ENCODE peak calls at places on chromosomes 12 and 14, in seven cellular contexts. O is esophagus squamous epithelium, G is right lobe of liver, S is upper lobe of right lung, X is left ventricle myocardium inferior, R is PC-3, I is cardiac muscle cell. A is an unnamed sample.
A peak's percentile ranks its signal among the peaks of the same experiment; 100 is the strongest.

GRCh38 chr14:64540208-64541202 is at the start of gene HSPA2:
- DNase-seq in R (peak; percentile 100), G (peak; percentile 99), X (peak; percentile 99), S (peak; percentile 100), O (peak; percentile 92), I (peak; percentile 100), A (peak; percentile 98)

GRCh38 chr14:69355955-69356321 is 42.2 kb downstream of the ERH start:
- DNase-seq in R (peak; percentile 37), G (no peak), I (peak; percentile 25), O (no peak), S (no peak), X (no peak), A (no peak)

GRCh38 chr12:76611533-76611932 is 52.0 kb upstream of the OSBPL8 start:
- DNase-seq in G (no peak), S (no peak), R (peak; percentile 94), O (no peak), X (no peak), I (peak; percentile 77), A (no peak)

GRCh38 chr12:17528394-17528793 is 561.6 kb downstream of the RERGL start:
- DNase-seq in S (no peak), O (no peak), I (no peak), G (no peak), X (no peak), R (peak; percentile 4), A (no peak)

GRCh38 chr14:104107611-104108569 is 22.4 kb downstream of the ASPG start:
- DNase-seq in S (peak; percentile 68), O (no peak), X (peak; percentile 10), I (no peak), G (peak; percentile 15), R (peak; percentile 57), A (peak; percentile 65)

GRCh38 chr14:105527381-105528196 is 1.2 kb downstream of the TMEM121 start:
- DNase-seq in I (no peak), X (no peak), R (no peak), O (no peak), S (peak; percentile 63), G (peak; percentile 20), A (no peak)

GRCh38 chr12:120961604-120962486 is 16.5 kb upstream of the HNF1A start:
- DNase-seq in S (no peak), G (peak; percentile 73), O (no peak), I (no peak), R (no peak), X (peak; percentile 35), A (peak; percentile 87)

GRCh38 chr12:70638639-70639349 is 1.6 kb upstream of the PTPRB start:
- DNase-seq in I (no peak), S (no peak), G (no peak), X (no peak), O (no peak), R (peak; percentile 60), A (no peak)

GRCh38 chr12:53223391-53224267 is 8.4 kb downstream of the RARG start:
- DNase-seq in G (no peak), X (peak; percentile 42), O (no peak), I (peak; percentile 79), R (no peak), S (no peak), A (peak; percentile 39)

GRCh38 chr14:55411426-55412389 is at the start of gene ATG14:
- DNase-seq in S (peak; percentile 90), X (peak; percentile 85), O (peak; percentile 39), G (peak; percentile 82), R (peak; percentile 94), I (peak; percentile 86), A (peak; percentile 82)

GRCh38 chr12:132481771-132482745 is 7.9 kb upstream of the FBRSL1 start:
- DNase-seq in G (peak; percentile 21), R (no peak), X (no peak), I (no peak), O (no peak), S (no peak), A (no peak)

GRCh38 chr12:108268397-108268796 is 70.7 kb downstream of the CMKLR1 start:
- DNase-seq in O (no peak), G (no peak), S (no peak), R (no peak), I (no peak), X (no peak), A (no peak)

GRCh38 chr12:98595152-98595988 is 1.9 kb downstream of the SLC25A3 start:
- DNase-seq in S (no peak), I (peak; percentile 75), O (no peak), X (no peak), R (peak; percentile 70), G (no peak), A (no peak)

GRCh38 chr14:69839017-69839416 is 40.2 kb upstream of the SMOC1 start:
- DNase-seq in R (no peak), O (no peak), I (no peak), S (no peak), X (no peak), G (no peak), A (no peak)

GRCh38 chr12:24054411-24054810 is 104.9 kb upstream of the SOX5 start:
- DNase-seq in S (no peak), O (no peak), I (no peak), G (peak; percentile 28), R (no peak), X (no peak), A (peak; percentile 30)

GRCh38 chr14:88364710-88365413 is 20.6 kb upstream of the SPATA7 start:
- DNase-seq in O (no peak), S (no peak), X (no peak), R (no peak), I (no peak), G (no peak), A (no peak)

GRCh38 chr14:102055181-102055901 is 31.5 kb downstream of the HSP90AA1 start:
- DNase-seq in R (no peak), S (no peak), O (no peak), I (peak; percentile 86), X (no peak), G (no peak), A (peak; percentile 51)

GRCh38 chr12:56256326-56256960 is 1.7 kb downstream of the ANKRD52 start:
- DNase-seq in R (peak; percentile 30), G (no peak), S (no peak), O (no peak), X (no peak), I (peak; percentile 44), A (no peak)

GRCh38 chr12:111730420-111730819 is 36.3 kb upstream of the ALDH2 start:
- DNase-seq in S (no peak), I (no peak), R (no peak), X (no peak), O (no peak), G (no peak), A (no peak)

GRCh38 chr12:11875414-11875935 is 195.3 kb upstream of the BCL2L14 start:
- DNase-seq in G (no peak), O (no peak), S (no peak), R (peak; percentile 86), I (peak; percentile 26), X (no peak), A (no peak)

GRCh38 chr12:117321572-117321971 is 39.9 kb downstream of the NOS1 start:
- DNase-seq in X (no peak), O (no peak), R (peak; percentile 62), S (no peak), I (no peak), G (no peak), A (no peak)

GRCh38 chr12:47221256-47222023 is 141.7 kb upstream of the AMIGO2 start:
- DNase-seq in G (no peak), O (no peak), X (no peak), S (no peak), R (peak; percentile 75), I (no peak), A (no peak)

GRCh38 chr12:123761841-123762714 is at the start of gene DNAH10:
- DNase-seq in O (no peak), I (peak; percentile 29), G (peak; percentile 29), S (peak; percentile 73), X (no peak), R (no peak), A (peak; percentile 69)

GRCh38 chr14:85599939-85600338 is 70.0 kb downstream of the FLRT2 start:
- DNase-seq in X (no peak), I (peak; percentile 80), R (no peak), G (no peak), O (no peak), S (no peak), A (no peak)

GRCh38 chr14:99187858-99188257 is 84.1 kb downstream of the BCL11B start:
- DNase-seq in O (no peak), S (no peak), R (no peak), G (no peak), X (no peak), I (no peak), A (no peak)

GRCh38 chr12:77166711-77167110 is 101.3 kb upstream of the E2F7 start:
- DNase-seq in O (no peak), X (no peak), G (no peak), I (no peak), R (peak; percentile 4), S (no peak), A (no peak)

GRCh38 chr12:88391556-88391955 is 188.7 kb downstream of the KITLG start:
- DNase-seq in O (no peak), X (no peak), S (no peak), R (peak; percentile 62), G (no peak), I (peak; percentile 88), A (no peak)

GRCh38 chr14:91352101-91352500 is 65.5 kb downstream of the CCDC88C start:
- DNase-seq in G (no peak), X (peak; percentile 68), I (peak; percentile 45), R (no peak), O (no peak), S (peak; percentile 74), A (no peak)

GRCh38 chr12:64733857-64734256 is 25.3 kb downstream of the GNS start:
- DNase-seq in G (no peak), X (peak; percentile 66), O (no peak), I (no peak), R (peak; percentile 99), S (no peak), A (no peak)
- H3K4me1 ChIP-seq in G (no peaks in the 10 kb centered on the region), X (peaks cover 65% of the 10 kb centered on the region), O (no peaks in the 10 kb centered on the region), I (peaks cover 5% of the 10 kb centered on the region), R (peaks cover 22% of the 10 kb centered on the region), S (peaks cover 9% of the 10 kb centered on the region), A (no peaks in the 10 kb centered on the region)

GRCh38 chr14:96501746-96502620 is at the start of gene PAPOLA:
- DNase-seq in G (peak; percentile 94), X (peak; percentile 93), S (peak; percentile 98), O (peak; percentile 58), I (peak; percentile 97), R (peak; percentile 96), A (peak; percentile 97)
- TF ChIP-seq CTCF in G (peak; percentile 2), X (peak; percentile 44), S (no peak), O (peak; percentile 23), I (no peak), R (peak; percentile 15), A (no peak)

GRCh38 chr12:110536834-110537604 is 34.9 kb downstream of the RAD9B start:
- DNase-seq in R (no peak), G (no peak), O (no peak), X (no peak), I (no peak), S (no peak), A (no peak)
- H3K4me3 ChIP-seq in R (no peak overlapping the region), G (no peak overlapping the region), O (no peak overlapping the region), X (no peak overlapping the region), I (no peak overlapping the region), S (no peak overlapping the region), A (no peak overlapping the region)

DNA sequence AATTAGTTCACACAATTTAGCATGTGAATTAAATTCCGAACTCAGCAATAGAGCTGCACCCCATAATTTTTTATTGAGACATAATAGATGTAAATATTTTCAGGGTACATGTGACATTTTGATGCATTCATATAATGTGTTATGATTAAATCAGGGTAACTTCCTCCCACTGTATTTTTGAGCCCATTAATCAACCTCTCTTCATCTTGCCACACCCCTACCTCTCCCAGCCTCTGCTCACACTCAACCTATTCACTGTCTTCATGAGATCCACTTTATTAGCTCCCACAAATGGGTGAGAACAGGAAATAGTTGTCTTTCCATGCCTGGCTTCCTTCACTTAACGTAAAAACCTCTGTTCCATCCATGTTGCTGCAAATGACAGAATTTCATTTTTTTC is 14.7 kb downstream of the IL26 start:
- DNase-seq in I (no peak), G (no peak), X (no peak), O (no peak), S (no peak), R (no peak), A (no peak)
- H3K4me1 ChIP-seq in I (no peaks in the 10 kb centered on the region), G (no peaks in the 10 kb centered on the region), X (no peaks in the 10 kb centered on the region), O (no peaks in the 10 kb centered on the region), S (no peaks in the 10 kb centered on the region), R (no peaks in the 10 kb centered on the region), A (no peaks in the 10 kb centered on the region)